ENCODE peak calls at places on chromosome 1, in eight cellular contexts. J, O, N, D, R, A, L and E are unnamed samples.

GRCh38 chr1:246677842-246678241 is 46.4 kb upstream of the SCCPDH start:
- DNase-seq in J (no peak), O (no peak), N (no peak), D (no peak), R (no peak), A (no peak), L (no peak), E (no peak)

GRCh38 chr1:6209661-6210605 is 4.0 kb downstream of the RNF207 start:
- DNase-seq in J (no peak), O (no peak), N (peak), D (no peak), R (no peak), A (no peak), L (no peak), E (no peak)

GRCh38 chr1:47324682-47325081 is 8.9 kb upstream of the CMPK1 start:
- DNase-seq in J (no peak), O (no peak), N (no peak), D (no peak), R (no peak), A (no peak), L (no peak), E (no peak)

GRCh38 chr1:159214149-159214760 is 9.6 kb downstream of the ACKR1 start:
- DNase-seq in J (no peak), O (peak), N (peak), D (peak), R (peak), A (peak), L (no peak), E (no peak)

GRCh38 chr1:217369271-217369981 is 261.5 kb downstream of the GPATCH2 start:
- DNase-seq in J (no peak), O (no peak), N (no peak), D (no peak), R (no peak), A (no peak), L (no peak), E (no peak)

GRCh38 chr1:77975386-77975785 is 3.5 kb downstream of the FUBP1 start:
- DNase-seq in J (no peak), O (no peak), N (no peak), D (no peak), R (no peak), A (no peak), L (no peak), E (no peak)

GRCh38 chr1:36731226-36732037 is 248.7 kb upstream of the CSF3R start:
- DNase-seq in J (no peak), O (no peak), N (peak), D (no peak), R (no peak), A (no peak), L (no peak), E (no peak)

GRCh38 chr1:185157599-185158469 is 867 bp downstream of the SWT1 start:
- DNase-seq in J (no peak), O (no peak), N (peak), D (no peak), R (no peak), A (no peak), L (no peak), E (no peak)

GRCh38 chr1:9246841-9247785 is 12.5 kb downstream of the H6PD start:
- DNase-seq in J (no peak), O (peak), N (no peak), D (no peak), R (no peak), A (no peak), L (peak), E (no peak)

GRCh38 chr1:67586596-67586995 is 98.4 kb upstream of the GADD45A start:
- DNase-seq in J (no peak), O (peak), N (no peak), D (no peak), R (no peak), A (no peak), L (no peak), E (no peak)

GRCh38 chr1:67367370-67368345 is 60.0 kb downstream of the IL12RB2 start:
- DNase-seq in J (no peak), O (peak), N (no peak), D (no peak), R (peak), A (peak), L (peak), E (no peak)

GRCh38 chr1:229848762-229849677 is 218.0 kb upstream of the GALNT2 start:
- DNase-seq in J (no peak), O (no peak), N (peak), D (peak), R (no peak), A (no peak), L (no peak), E (no peak)

GRCh38 chr1:26754086-26754874 is 33.5 kb upstream of the PIGV start:
- DNase-seq in J (no peak), O (no peak), N (no peak), D (no peak), R (no peak), A (no peak), L (no peak), E (no peak)

GRCh38 chr1:59393211-59394180 is 96.6 kb downstream of the FGGY start:
- DNase-seq in J (peak), O (peak), N (no peak), D (no peak), R (peak), A (peak), L (peak), E (no peak)

GRCh38 chr1:73593804-73594203 is 604.2 kb downstream of the LRRIQ3 start:
- DNase-seq in J (no peak), O (no peak), N (no peak), D (no peak), R (no peak), A (no peak), L (no peak), E (no peak)

GRCh38 chr1:222829868-222830267 is 15.0 kb downstream of the DISP1 start:
- DNase-seq in J (no peak), O (no peak), N (no peak), D (no peak), R (no peak), A (no peak), L (no peak), E (no peak)

GRCh38 chr1:59136541-59137335 is 160.2 kb upstream of the FGGY start:
- DNase-seq in J (no peak), O (no peak), N (no peak), D (no peak), R (no peak), A (no peak), L (no peak), E (no peak)

GRCh38 chr1:222387020-222387816 is 160.7 kb downstream of the HHIPL2 start:
- DNase-seq in J (no peak), O (no peak), N (peak), D (peak), R (no peak), A (no peak), L (no peak), E (no peak)

GRCh38 chr1:164675342-164675904 is 116.4 kb downstream of the PBX1 start:
- DNase-seq in J (no peak), O (no peak), N (no peak), D (no peak), R (no peak), A (no peak), L (no peak), E (no peak)

GRCh38 chr1:18599704-18600103 is 30.9 kb upstream of the PAX7 start:
- DNase-seq in J (no peak), O (no peak), N (no peak), D (no peak), R (no peak), A (no peak), L (no peak), E (no peak)

GRCh38 chr1:157137051-157137772 is 983 bp downstream of the ETV3 start:
- DNase-seq in J (no peak), O (no peak), N (peak), D (no peak), R (no peak), A (peak), L (no peak), E (no peak)

GRCh38 chr1:169949139-169949538 is 55.4 kb upstream of the SCYL3 start:
- DNase-seq in J (no peak), O (no peak), N (no peak), D (no peak), R (no peak), A (no peak), L (no peak), E (no peak)

GRCh38 chr1:35451125-35451528 is 106.1 kb downstream of the KIAA0319L start:
- DNase-seq in J (peak), O (peak), N (peak), D (peak), R (peak), A (peak), L (peak), E (peak)

GRCh38 chr1:64484651-64485050 is 14.7 kb downstream of the CACHD1 start:
- DNase-seq in J (no peak), O (no peak), N (no peak), D (no peak), R (no peak), A (no peak), L (no peak), E (no peak)

GRCh38 chr1:60425528-60425927 is 352.0 kb upstream of the C1orf87 start:
- DNase-seq in J (no peak), O (no peak), N (peak), D (peak), R (no peak), A (no peak), L (no peak), E (no peak)

GRCh38 chr1:94012686-94013330 is 103.6 kb upstream of the GCLM start:
- DNase-seq in J (no peak), O (no peak), N (no peak), D (no peak), R (no peak), A (no peak), L (no peak), E (no peak)

GRCh38 chr1:1053022-1053421 is 21.1 kb downstream of the RNF223 start:
- DNase-seq in J (no peak), O (no peak), N (no peak), D (no peak), R (no peak), A (no peak), L (no peak), E (no peak)

GRCh38 chr1:67716800-67717199 is 31.8 kb downstream of the GADD45A start:
- DNase-seq in J (no peak), O (no peak), N (no peak), D (no peak), R (no peak), A (no peak), L (no peak), E (no peak)

GRCh38 chr1:220990417-220991337 is 111.4 kb downstream of the HLX start:
- DNase-seq in J (no peak), O (no peak), N (peak), D (peak), R (no peak), A (no peak), L (no peak), E (no peak)

GRCh38 chr1:41810446-41810845 is 108.3 kb downstream of the HIVEP3 start:
- DNase-seq in J (no peak), O (no peak), N (peak), D (no peak), R (no peak), A (no peak), L (no peak), E (no peak)

GRCh38 chr1:203054184-203054583 is 27.9 kb downstream of the PPFIA4 start:
- DNase-seq in J (no peak), O (no peak), N (no peak), D (no peak), R (no peak), A (no peak), L (no peak), E (no peak)

GRCh38 chr1:165408518-165408917 is 36.4 kb downstream of the RXRG start:
- DNase-seq in J (no peak), O (no peak), N (peak), D (peak), R (peak), A (peak), L (no peak), E (no peak)

GRCh38 chr1:116772648-116773045 is 18.4 kb downstream of the CD2 start:
- DNase-seq in J (no peak), O (no peak), N (no peak), D (no peak), R (no peak), A (no peak), L (no peak), E (no peak)

GRCh38 chr1:209768354-209768774 is 12.5 kb downstream of the TRAF3IP3 start:
- DNase-seq in J (no peak), O (no peak), N (peak), D (no peak), R (peak), A (peak), L (no peak), E (no peak)

GRCh38 chr1:190168893-190169292 is 308.8 kb downstream of the BRINP3 start:
- DNase-seq in J (no peak), O (no peak), N (no peak), D (no peak), R (no peak), A (no peak), L (no peak), E (no peak)

GRCh38 chr1:87669671-87670070 is 341.0 kb downstream of the LMO4 start:
- DNase-seq in J (no peak), O (no peak), N (no peak), D (no peak), R (no peak), A (no peak), L (no peak), E (no peak)

GRCh38 chr1:157047064-157047410 is 1.5 kb upstream of the ARHGEF11 start:
- DNase-seq in J (no peak), O (no peak), N (no peak), D (no peak), R (no peak), A (no peak), L (no peak), E (no peak)

GRCh38 chr1:214282696-214283225 is 1.8 kb downstream of the SMYD2 start:
- DNase-seq in J (no peak), O (no peak), N (no peak), D (no peak), R (no peak), A (no peak), L (no peak), E (no peak)

GRCh38 chr1:4657920-4658585 is 3.6 kb downstream of the AJAP1 start:
- DNase-seq in J (no peak), O (no peak), N (no peak), D (no peak), R (no peak), A (no peak), L (no peak), E (no peak)

GRCh38 chr1:15258828-15259588 is 12.0 kb downstream of the FHAD1 start:
- DNase-seq in J (no peak), O (peak), N (no peak), D (no peak), R (no peak), A (no peak), L (no peak), E (no peak)
- TF ChIP-seq POLR2A in J (no peak), O (no peak), N (no peak), D (no peak), R (no peak), A (no peak), L (no peak), E (no peak)

DNA sequence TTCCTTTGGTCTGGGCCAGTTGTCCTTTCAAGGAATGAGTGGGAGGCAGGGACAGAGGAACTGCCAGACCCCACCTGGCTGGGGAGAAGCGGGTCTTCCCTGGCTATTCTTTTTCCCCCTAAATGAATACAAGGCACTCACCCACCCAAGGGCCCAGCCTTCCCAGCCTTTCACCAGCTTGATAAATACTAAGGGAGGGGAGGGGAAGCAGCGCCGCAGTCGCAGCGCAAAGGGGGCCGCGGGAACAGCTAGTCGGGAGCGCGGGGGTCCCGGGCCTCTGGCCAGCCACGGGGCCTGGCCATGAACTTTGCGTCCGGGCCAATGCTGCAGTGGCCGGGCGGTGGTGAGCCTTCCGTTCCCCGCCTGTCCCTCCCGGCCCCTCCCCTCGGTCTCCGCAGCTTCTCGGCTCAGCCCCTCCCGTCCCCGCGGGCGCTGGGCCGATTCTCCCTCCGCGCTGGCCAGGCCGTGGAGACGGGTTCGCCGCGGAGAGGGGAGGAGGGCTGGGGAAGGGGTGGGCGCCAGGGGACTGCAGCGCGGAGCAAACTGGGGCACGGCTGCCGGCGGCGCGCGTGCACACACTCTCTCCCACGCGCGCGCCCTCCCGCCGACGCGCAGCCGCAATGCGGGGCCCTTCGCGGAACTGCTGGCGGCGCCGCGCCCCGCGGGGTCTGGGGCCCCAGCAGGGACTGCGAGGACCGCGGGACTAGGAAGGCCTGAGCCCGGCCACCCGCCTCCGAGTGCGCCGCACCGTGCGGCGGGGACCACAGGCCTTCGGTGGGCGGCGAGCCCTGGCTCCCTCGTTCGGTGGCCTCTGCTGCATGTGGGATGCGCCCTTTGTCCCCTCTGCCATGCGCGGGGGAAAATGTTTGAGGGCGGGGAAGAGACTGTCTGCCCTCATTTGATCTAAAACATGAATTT is 91.0 kb upstream of the VAMP3 start:
- DNase-seq in J (no peak), O (peak), N (peak), D (no peak), R (peak), A (no peak), L (peak), E (no peak)
- TF ChIP-seq POLR2A in J (no peak), O (no peak), N (no peak), D (no peak), R (no peak), A (no peak), L (no peak), E (no peak)

DNA sequence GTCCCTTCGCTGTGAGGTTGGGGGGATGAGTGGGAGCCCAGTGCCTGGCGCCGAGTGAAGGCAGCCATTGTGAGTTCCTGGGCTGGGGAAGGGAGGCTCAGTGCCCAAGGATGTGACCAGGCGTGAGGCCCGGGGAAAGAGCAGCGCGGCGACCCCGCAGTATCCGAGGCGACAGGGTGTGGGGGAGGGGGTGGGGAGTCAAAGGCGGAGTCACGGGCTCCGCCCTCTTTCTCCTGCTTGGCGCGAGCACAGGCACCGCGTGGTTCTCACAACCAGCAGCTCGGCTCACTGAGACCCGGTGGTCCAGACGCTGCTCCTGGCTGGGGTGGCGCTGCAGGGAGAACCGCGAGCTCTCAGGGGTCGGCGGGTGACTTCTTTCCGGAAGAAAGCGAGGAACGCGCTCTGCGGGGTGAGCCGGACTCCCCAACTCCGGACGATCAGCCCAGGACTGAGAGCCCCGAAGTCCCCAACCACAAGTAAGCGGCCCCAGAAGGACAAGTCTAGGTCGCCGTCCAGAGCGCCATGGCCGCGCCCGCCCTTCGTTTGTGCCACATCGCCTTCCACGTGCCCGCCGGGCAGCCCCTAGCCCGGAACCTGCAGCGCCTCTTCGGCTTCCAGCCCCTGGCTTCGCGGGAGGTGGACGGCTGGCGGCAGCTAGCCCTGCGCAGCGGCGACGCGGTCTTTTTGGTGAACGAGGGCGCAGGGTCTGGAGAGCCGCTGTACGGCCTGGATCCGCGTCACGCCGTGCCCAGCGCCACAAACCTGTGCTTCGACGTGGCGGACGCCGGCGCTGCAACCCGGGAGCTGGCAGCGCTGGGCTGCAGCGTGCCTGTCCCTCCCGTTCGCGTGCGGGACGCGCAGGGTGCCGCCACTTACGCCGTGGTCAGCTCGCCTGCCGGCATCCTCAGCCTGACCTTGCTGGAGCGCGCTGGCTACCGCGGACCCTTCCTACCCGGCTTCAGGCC is at the start of gene HPDL:
- DNase-seq in J (no peak), O (peak), N (peak), D (no peak), R (peak), A (peak), L (peak), E (no peak)
- TF ChIP-seq POLR2A in J (no peak), O (no peak), N (peak), D (no peak), R (no peak), A (no peak), L (no peak), E (no peak)

DNA sequence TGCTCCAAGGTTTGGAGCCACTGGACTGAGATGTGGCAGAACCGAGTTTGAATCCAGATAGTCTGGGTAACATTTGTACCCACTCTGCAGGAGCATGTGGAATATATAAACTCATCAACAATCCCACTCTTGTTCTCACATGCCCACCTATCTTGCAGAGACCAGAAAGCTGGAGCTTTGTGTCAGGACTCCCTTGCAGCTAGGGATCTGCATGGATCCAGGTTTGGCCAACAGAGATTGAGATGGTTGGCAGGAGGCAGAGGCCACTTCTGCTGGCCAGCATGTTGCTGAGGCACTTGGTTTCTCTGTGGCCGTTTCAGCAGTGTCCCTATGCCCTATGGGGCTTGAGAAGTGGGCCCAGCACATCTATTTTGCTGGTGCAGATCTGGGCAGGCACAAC is 208.3 kb downstream of the KAZN start:
- DNase-seq in J (no peak), O (no peak), N (no peak), D (no peak), R (no peak), A (no peak), L (no peak), E (no peak)
- TF ChIP-seq POLR2A in J (no peak), O (no peak), N (no peak), D (no peak), R (no peak), A (no peak), L (no peak), E (no peak)

DNA sequence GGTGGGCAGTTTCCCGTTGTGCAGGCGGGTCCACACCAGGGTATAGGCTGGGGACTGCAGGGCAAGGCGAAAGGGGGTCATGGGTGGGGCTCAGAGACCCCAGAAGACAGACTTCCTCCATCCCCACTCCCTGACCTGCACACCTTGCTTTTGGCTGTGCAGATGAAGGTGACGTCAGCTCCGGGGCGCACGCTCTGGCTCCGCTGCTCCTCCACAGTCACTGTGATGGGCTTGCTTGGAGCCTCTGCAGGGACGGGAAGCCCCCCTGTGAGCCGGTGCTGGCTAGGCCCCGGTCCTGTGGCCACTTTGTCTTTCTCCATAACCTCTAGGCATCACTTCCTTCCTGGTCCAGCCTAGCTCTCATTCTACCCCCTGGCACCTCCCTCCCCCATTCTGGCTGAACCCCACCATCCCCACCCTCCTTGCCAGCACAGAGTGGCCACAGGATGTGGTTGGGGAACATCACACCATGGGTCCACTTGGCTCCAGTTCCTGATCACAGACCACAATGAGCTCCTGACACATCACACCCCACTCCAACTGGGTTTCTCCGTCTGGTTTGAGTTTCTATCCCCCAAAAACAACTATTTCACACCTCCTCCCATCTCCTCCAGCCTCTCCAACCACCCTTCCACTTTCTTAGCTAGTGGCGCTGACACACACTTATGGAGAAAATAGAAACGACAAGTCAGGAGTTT is 45.2 kb downstream of the LDLRAD2 start:
- DNase-seq in J (no peak), O (no peak), N (peak), D (no peak), R (no peak), A (no peak), L (no peak), E (peak)
- TF ChIP-seq POLR2A in J (no peak), O (no peak), N (no peak), D (no peak), R (no peak), A (no peak), L (no peak), E (no peak)